ENCODE peak calls at places on chromosomes 11 and 22, in eight cellular contexts. S is left colon; H is KBM-7; L is stromal cell of bone marrow; M is sciatic nerve; G is SW480; O is CD8-positive, alpha-beta T cell; N is activated CD4-positive, alpha-beta T cell treated with anti-CD3 and anti-CD28 coated beads, Interleukin-2, amount 50 U/mL, for 48 hours. I is an unnamed sample.

GRCh38 chr11:62883677-62884076 is 3.0 kb downstream of the SLC3A2 start:
- DNase-seq in S (no peak), H (no peak), L (no peak), M (no peak), G (no peak), O (no peak), N (no peak), I (no peak)

GRCh38 chr11:134391170-134391569 is 20.9 kb downstream of the B3GAT1 start:
- DNase-seq in S (no peak), H (no peak), L (no peak), M (no peak), G (no peak), O (no peak), N (no peak), I (no peak)

GRCh38 chr11:65305501-65306268 is 9.0 kb upstream of the CDC42EP2 start:
- DNase-seq in S (peak; percentile 49), H (no peak), L (no peak), M (no peak), G (no peak), O (no peak), N (no peak), I (peak; percentile 88)

GRCh38 chr22:48834404-48834803 is 993.3 kb downstream of the BRD1 start:
- DNase-seq in S (no peak), H (no peak), L (no peak), M (no peak), G (no peak), O (no peak), N (no peak), I (no peak)

GRCh38 chr22:35705141-35705540 is 12.5 kb upstream of the APOL5 start:
- DNase-seq in S (no peak), H (no peak), L (peak; percentile 69), M (no peak), G (no peak), O (no peak), N (no peak), I (peak; percentile 91)

GRCh38 chr11:62732830-62733229 is 4.5 kb downstream of the TTC9C start:
- DNase-seq in S (no peak), H (peak; percentile 77), L (no peak), M (no peak), G (no peak), O (no peak), N (no peak), I (peak; percentile 65)

GRCh38 chr11:70580036-70580805 is 181.9 kb downstream of the CTTN start:
- DNase-seq in S (no peak), H (peak; percentile 3), L (no peak), M (peak; percentile 36), G (no peak), O (no peak), N (no peak), I (no peak)

GRCh38 chr11:118434123-118434552 is 2.2 kb upstream of the KMT2A start:
- DNase-seq in S (no peak), H (no peak), L (no peak), M (no peak), G (no peak), O (no peak), N (no peak), I (peak; percentile 65)

GRCh38 chr11:22169833-22170232 is 23.1 kb upstream of the ANO5 start:
- DNase-seq in S (no peak), H (peak; percentile 16), L (no peak), M (no peak), G (peak; percentile 36), O (no peak), N (no peak), I (peak; percentile 12)

GRCh38 chr11:108807262-108807661 is 142.4 kb downstream of the DDX10 start:
- DNase-seq in S (no peak), H (no peak), L (no peak), M (no peak), G (no peak), O (no peak), N (no peak), I (no peak)

GRCh38 chr11:130029137-130029536 is 26.5 kb upstream of the PRDM10 start:
- DNase-seq in S (no peak), H (no peak), L (no peak), M (no peak), G (no peak), O (no peak), N (no peak), I (no peak)

GRCh38 chr11:84558085-84558905 is 1068.8 kb downstream of the DLG2 start:
- DNase-seq in S (peak; percentile 30), H (peak; percentile 58), L (peak; percentile 33), M (no peak), G (peak; percentile 42), O (no peak), N (no peak), I (peak; percentile 79)

GRCh38 chr11:59463176-59463575 is 6.4 kb downstream of the OR4D6 start:
- DNase-seq in S (peak; percentile 4), H (no peak), L (peak; percentile 23), M (peak; percentile 71), G (no peak), O (no peak), N (no peak), I (peak; percentile 24)

I was measured in choroid plexus epithelial cell.